ENCODE peak calls at places on chromosomes 1 and 21, in six cellular contexts. K is brain microvascular endothelial cell, J is psoas muscle, I is A549, V is astrocyte of the spinal cord, C is uterus. W is an unnamed sample.

GRCh38 chr1:163047951-163048659 is 21.1 kb upstream of the RGS4 start:
- DNase-seq in V (no peak), K (no peak), J (no peak), C (no peak), I (no peak), W (no peak)

GRCh38 chr21:36061445-36061844 is 1.1 kb upstream of the SETD4 start:
- DNase-seq in V (no peak), J (no peak), I (no peak), K (no peak), C (no peak), W (no peak)

GRCh38 chr1:231232870-231233734 is 7.9 kb upstream of the GNPAT start:
- DNase-seq in V (no peak), K (no peak), C (no peak), I (no peak), J (no peak), W (no peak)

GRCh38 chr1:8687053-8687452 is 130.4 kb downstream of the RERE start:
- DNase-seq in I (no peak), V (peak; percentile 46), K (no peak), J (no peak), C (no peak), W (peak; percentile 85)

GRCh38 chr1:38586993-38587646 is 272.5 kb downstream of the RRAGC start:
- DNase-seq in C (no peak), I (peak; percentile 30), K (no peak), J (peak; percentile 34), V (no peak), W (peak; percentile 14)

GRCh38 chr21:45502006-45502345 is 40.3 kb downstream of the SLC19A1 start:
- DNase-seq in I (no peak), J (peak; percentile 10), V (no peak), C (no peak), K (no peak), W (no peak)

GRCh38 chr1:29465755-29466154 is 229.4 kb downstream of the PTPRU start:
- DNase-seq in K (peak; percentile 27), I (no peak), J (no peak), V (peak; percentile 10), C (no peak), W (peak; percentile 30)

GRCh38 chr1:34057347-34057746 is 107.7 kb downstream of the CSMD2 start:
- DNase-seq in V (no peak), K (no peak), C (no peak), I (no peak), J (no peak), W (no peak)

GRCh38 chr1:180598333-180598979 is 33.4 kb upstream of the XPR1 start:
- DNase-seq in V (no peak), K (no peak), I (peak; percentile 76), J (no peak), C (no peak), W (no peak)

GRCh38 chr1:66542811-66543767 is 9.1 kb downstream of the SGIP1 start:
- DNase-seq in I (peak; percentile 17), J (peak; percentile 29), V (peak; percentile 79), K (peak; percentile 79), C (peak; percentile 52), W (peak; percentile 94)

GRCh38 chr1:91876040-91876470 is 9.9 kb downstream of the TGFBR3 start:
- DNase-seq in V (no peak), J (no peak), C (no peak), I (no peak), K (no peak), W (no peak)

GRCh38 chr1:234601217-234602017 is 8.6 kb downstream of the IRF2BP2 start:
- DNase-seq in I (peak; percentile 69), K (no peak), C (peak; percentile 47), V (peak; percentile 60), J (no peak), W (peak; percentile 88)

DNA sequence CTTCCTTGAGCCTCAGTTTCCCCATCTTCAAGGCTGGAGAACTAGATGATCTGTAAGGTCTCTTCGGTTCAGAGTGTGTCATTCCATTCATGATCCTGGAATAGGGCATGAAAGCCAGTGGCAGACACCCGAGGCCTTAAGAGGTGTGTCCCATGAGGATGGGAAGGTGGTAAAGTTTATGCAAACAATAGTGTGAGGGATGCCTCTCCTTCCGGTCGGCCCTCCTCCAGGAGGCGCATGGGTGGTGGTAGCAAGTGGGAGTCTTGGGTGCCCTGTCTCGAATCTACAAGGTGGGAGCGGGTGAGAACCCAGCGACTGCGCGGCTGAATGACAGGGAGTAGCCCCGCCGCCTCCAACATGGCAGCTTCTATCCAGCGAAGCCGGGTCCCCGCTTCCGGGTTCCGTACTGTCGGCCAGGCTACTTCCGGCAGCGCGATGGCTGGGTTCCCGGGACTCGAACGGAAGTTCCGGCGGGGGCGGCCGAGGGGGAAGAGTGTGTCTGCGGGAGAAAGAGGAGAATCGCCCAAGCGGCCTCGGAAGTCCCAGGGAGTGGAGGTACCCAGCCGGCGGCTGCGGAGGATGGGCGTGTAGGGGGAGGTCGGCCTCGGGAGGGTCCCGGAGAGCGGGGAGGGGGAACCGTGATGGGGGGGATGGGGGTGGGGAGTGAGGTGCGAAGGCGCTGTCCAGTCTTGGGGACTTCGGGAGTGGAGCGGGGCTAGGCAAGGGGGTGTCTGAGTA is at the start of gene LYPLA2:
- DNase-seq in K (peak; percentile 88), V (peak; percentile 92), C (peak; percentile 92), I (peak; percentile 83), J (peak; percentile 95), W (peak; percentile 92)
- TF ChIP-seq CTCF in K (no peak), V (no peak), C (no peak), I (no peak), J (no peak), W (no peak)

GRCh38 chr1:41860214-41860613 is 58.5 kb downstream of the HIVEP3 start:
- DNase-seq in C (no peak), I (no peak), J (no peak), V (no peak), K (no peak), W (no peak)
- H3K4me3 ChIP-seq in C (no peak overlapping the region), I (no peak overlapping the region), J (no peak overlapping the region), V (no peak overlapping the region), K (no peak overlapping the region), W (no peak overlapping the region)

GRCh38 chr1:84504580-84505021 is 1.6 kb upstream of the SPATA1 start:
- DNase-seq in I (peak; percentile 4), K (peak; percentile 58), J (no peak), V (peak; percentile 79), C (no peak), W (peak; percentile 59)
- TF ChIP-seq CTCF in I (no peak), K (peak; percentile 52), J (no peak), V (peak; percentile 22), C (no peak), W (peak; percentile 12)

DNA sequence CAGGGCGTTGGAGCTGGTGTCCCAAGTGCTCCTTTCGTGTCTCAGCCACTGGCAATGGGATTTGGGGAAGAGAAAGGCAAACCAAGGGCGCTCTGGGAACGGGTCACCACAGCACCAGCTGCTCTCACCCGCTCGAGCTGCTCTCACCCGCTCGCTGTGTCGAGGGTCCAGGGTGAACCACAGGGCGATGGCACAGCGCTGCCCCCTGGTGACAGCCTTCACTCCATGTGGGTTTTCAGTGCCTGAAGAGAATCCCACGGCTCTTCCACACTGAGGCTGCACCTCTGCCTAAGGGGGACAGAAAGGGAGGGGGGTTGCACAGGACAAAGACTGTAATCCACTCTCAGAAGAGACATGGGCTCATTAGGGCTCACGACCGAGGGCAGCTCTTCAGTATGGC is 7.1 kb upstream of the CLDN19 start:
- DNase-seq in I (no peak), V (no peak), C (no peak), J (no peak), K (no peak), W (no peak)
- H3K4me3 ChIP-seq in I (no peak overlapping the region), V (no peak overlapping the region), C (no peak overlapping the region), J (no peak overlapping the region), K (no peak overlapping the region), W (no peak overlapping the region)

DNA sequence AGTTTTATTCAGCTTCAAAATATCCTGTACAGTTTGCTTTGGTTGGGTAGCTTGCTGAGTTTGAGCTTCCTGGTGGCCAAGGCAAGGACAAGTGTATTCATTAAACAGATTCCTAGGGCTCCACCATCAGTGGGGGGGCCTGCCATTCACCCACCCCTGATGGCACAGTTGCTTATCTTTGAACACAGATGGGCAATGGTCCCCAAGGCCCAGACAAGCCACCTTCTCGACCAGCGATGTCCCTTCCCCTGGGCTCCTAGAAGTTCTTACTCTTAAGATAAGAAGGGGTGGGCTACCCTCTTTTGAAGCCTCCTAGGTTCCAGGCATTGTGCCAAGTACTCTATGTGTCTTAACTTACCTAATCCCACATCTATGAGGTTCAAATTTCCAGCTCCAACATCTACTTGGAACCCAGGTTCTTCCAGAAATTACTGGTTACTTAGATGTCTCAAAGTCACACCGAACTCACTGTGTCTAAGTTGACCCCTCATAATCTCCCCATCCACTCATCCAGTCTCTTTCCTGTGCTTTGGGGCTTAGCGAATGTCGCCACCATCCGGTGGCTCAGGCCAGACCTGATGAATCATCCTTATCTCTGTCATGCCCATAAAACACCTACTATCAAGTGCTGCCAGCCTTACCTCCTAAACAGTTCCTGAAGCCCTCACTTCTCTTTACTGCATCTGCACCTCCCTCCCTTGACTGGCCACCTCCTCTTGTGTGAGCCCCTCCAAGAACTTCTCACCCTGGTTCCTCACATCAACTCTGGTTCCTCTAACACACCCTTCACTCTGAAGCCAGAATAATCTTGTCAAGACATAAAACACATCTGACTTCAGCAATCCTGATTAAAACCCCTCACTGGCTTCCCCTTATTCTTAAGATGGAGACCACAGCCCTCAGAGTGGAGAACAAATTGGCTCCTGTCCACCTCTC is 50.1 kb downstream of the KLHDC7A start:
- DNase-seq in J (no peak), I (no peak), V (no peak), K (no peak), C (no peak), W (no peak)
- TF ChIP-seq CTCF in J (no peak), I (no peak), V (no peak), K (no peak), C (no peak), W (no peak)

GRCh38 chr1:67909776-67910175 is 76.5 kb upstream of the GNG12 start:
- DNase-seq in V (no peak), C (no peak), I (no peak), J (no peak), K (no peak), W (no peak)
- H3K4me3 ChIP-seq in V (no peak overlapping the region), C (no peak overlapping the region), I (no peak overlapping the region), J (no peak overlapping the region), K (no peak overlapping the region), W (no peak overlapping the region)

W was measured in fibroblast of villous mesenchyme.